ENCODE peak calls at places on chromosomes 11 and 22, in ten cellular contexts. Z, B, E, O, K, U, N, G, C and V are unnamed samples.

GRCh38 chr11:4093519-4094347 is 866 bp upstream of the RRM1 start:
- DNase-seq in E (no peak), B (no peak), U (no peak), O (no peak), Z (peak), K (no peak), N (no peak), C (no peak), G (peak), V (no peak)

GRCh38 chr22:42680648-42681047 is 31.5 kb upstream of the CYB5R3 start:
- DNase-seq in E (peak), O (no peak), Z (peak), C (no peak), N (peak), B (peak), U (no peak), G (peak), K (no peak), V (no peak)

GRCh38 chr11:72856065-72856464 is 41.9 kb downstream of the ATG16L2 start:
- DNase-seq in G (no peak), Z (no peak), C (no peak), E (no peak), U (no peak), K (no peak), B (no peak), O (no peak), N (no peak), V (no peak)

GRCh38 chr11:68401856-68402255 is 58.7 kb upstream of the PPP6R3 start:
- DNase-seq in G (no peak), B (no peak), O (no peak), U (no peak), C (no peak), N (no peak), E (no peak), K (no peak), Z (no peak), V (no peak)

GRCh38 chr11:133825666-133826065 is 19.6 kb downstream of the SPATA19 start:
- DNase-seq in G (no peak), E (no peak), K (no peak), N (no peak), C (no peak), O (no peak), B (no peak), Z (no peak), U (no peak), V (no peak)

GRCh38 chr11:125071408-125071807 is 8.3 kb downstream of the SLC37A2 start:
- DNase-seq in C (no peak), K (no peak), O (no peak), B (no peak), E (no peak), G (no peak), U (no peak), N (peak), Z (no peak), V (no peak)

GRCh38 chr22:49561338-49561737 is 266.3 kb downstream of the BRD1 start:
- DNase-seq in O (no peak), E (no peak), K (no peak), Z (no peak), U (no peak), N (no peak), G (no peak), B (no peak), C (no peak), V (no peak)

GRCh38 chr11:132422725-132423124 is 1052.3 kb downstream of the NTM start:
- DNase-seq in N (no peak), C (no peak), O (no peak), K (no peak), B (no peak), Z (no peak), U (no peak), E (no peak), G (no peak), V (no peak)

GRCh38 chr11:16280256-16280682 is 76.1 kb downstream of the SOX6 start:
- DNase-seq in N (no peak), U (peak), G (no peak), O (no peak), K (no peak), C (peak), E (peak), Z (no peak), B (no peak), V (no peak)

GRCh38 chr11:11414996-11415395 is 61.9 kb upstream of the CSNK2A3 start:
- DNase-seq in O (no peak), E (no peak), U (no peak), K (no peak), B (no peak), G (no peak), N (no peak), Z (no peak), C (no peak), V (no peak)

GRCh38 chr22:31951201-31952093 is 7.1 kb downstream of the YWHAH start:
- DNase-seq in E (no peak), U (no peak), C (no peak), K (no peak), B (no peak), N (no peak), Z (no peak), O (no peak), G (no peak), V (no peak)

GRCh38 chr11:15910761-15911160 is 445.6 kb downstream of the SOX6 start:
- DNase-seq in N (no peak), C (no peak), E (no peak), B (no peak), U (no peak), Z (no peak), K (no peak), O (no peak), G (no peak), V (no peak)

GRCh38 chr11:95924414-95924760 is 480 bp upstream of the MTMR2 start:
- DNase-seq in O (no peak), C (no peak), N (peak), B (no peak), G (peak), E (peak), K (no peak), U (no peak), Z (peak), V (peak)